ENCODE peak calls at places on chromosomes 1 and 21, in eight cellular contexts. X is mammary epithelial cell; G is skeletal muscle cell; T is brain microvascular endothelial cell; R is adipocyte; M is left ventricle myocardium inferior; U is neuronal stem cell; K is CD4-positive, CD25-positive, alpha-beta regulatory T cell. P is an unnamed sample.

GRCh38 chr1:18528616-18529015 is 47.9 kb downstream of the KLHDC7A start:
- DNase-seq in X (no peak), G (no peak), T (no peak), R (no peak), M (no peak), U (no peak), K (no peak), P (no peak)

GRCh38 chr1:242854466-242854865 is 330.0 kb upstream of the PLD5 start:
- DNase-seq in X (no peak), G (no peak), T (no peak), R (no peak), M (no peak), U (no peak), K (no peak), P (no peak)

GRCh38 chr1:18066576-18066975 is 41.0 kb upstream of the IGSF21 start:
- DNase-seq in X (no peak), G (no peak), T (no peak), R (no peak), M (no peak), U (no peak), K (no peak), P (no peak)

GRCh38 chr1:247077234-247077633 is 1.4 kb downstream of the ZNF670 start:
- DNase-seq in X (no peak), G (no peak), T (no peak), R (peak; percentile 23), M (no peak), U (no peak), K (no peak), P (no peak)

GRCh38 chr21:20999567-21000169 is 1.5 kb downstream of the NCAM2 start:
- DNase-seq in X (peak; percentile 9), G (no peak), T (peak; percentile 27), R (peak; percentile 82), M (no peak), U (peak; percentile 49), K (peak; percentile 23), P (peak; percentile 34)

GRCh38 chr1:25773441-25774125 is 26.4 kb upstream of the SELENON start:
- DNase-seq in X (no peak), G (no peak), T (no peak), R (peak; percentile 74), M (no peak), U (no peak), K (no peak), P (no peak)

GRCh38 chr1:93566227-93566626 is 115.4 kb downstream of the BCAR3 start:
- DNase-seq in X (no peak), G (no peak), T (no peak), R (no peak), M (peak; percentile 60), U (no peak), K (no peak), P (no peak)

GRCh38 chr21:41717573-41718330 is 49.1 kb downstream of the RIPK4 start:
- DNase-seq in X (no peak), G (no peak), T (no peak), R (no peak), M (no peak), U (no peak), K (no peak), P (no peak)

GRCh38 chr21:35222021-35222420 is 172.9 kb upstream of the RUNX1 start:
- DNase-seq in X (no peak), G (no peak), T (no peak), R (no peak), M (no peak), U (no peak), K (peak; percentile 16), P (no peak)

GRCh38 chr1:113451710-113452109 is 61.4 kb downstream of the MAGI3 start:
- DNase-seq in X (no peak), G (no peak), T (no peak), R (no peak), M (no peak), U (no peak), K (no peak), P (no peak)

GRCh38 chr1:196603651-196604050 is 4.6 kb downstream of the KCNT2 start:
- DNase-seq in X (no peak), G (no peak), T (no peak), R (no peak), M (no peak), U (no peak), K (no peak), P (no peak)

GRCh38 chr1:196607940-196608339 is 300 bp downstream of the KCNT2 start:
- DNase-seq in X (no peak), G (no peak), T (peak; percentile 2), R (peak; percentile 47), M (no peak), U (no peak), K (no peak), P (no peak)

GRCh38 chr1:196608401-196609113 is at the start of gene KCNT2:
- DNase-seq in X (no peak), G (peak; percentile 27), T (peak; percentile 50), R (peak; percentile 86), M (peak; percentile 67), U (peak; percentile 93), K (no peak), P (no peak)

GRCh38 chr1:196611873-196612272 is 3.6 kb upstream of the KCNT2 start:
- DNase-seq in X (no peak), G (no peak), T (no peak), R (no peak), M (no peak), U (no peak), K (no peak), P (no peak)

DNA sequence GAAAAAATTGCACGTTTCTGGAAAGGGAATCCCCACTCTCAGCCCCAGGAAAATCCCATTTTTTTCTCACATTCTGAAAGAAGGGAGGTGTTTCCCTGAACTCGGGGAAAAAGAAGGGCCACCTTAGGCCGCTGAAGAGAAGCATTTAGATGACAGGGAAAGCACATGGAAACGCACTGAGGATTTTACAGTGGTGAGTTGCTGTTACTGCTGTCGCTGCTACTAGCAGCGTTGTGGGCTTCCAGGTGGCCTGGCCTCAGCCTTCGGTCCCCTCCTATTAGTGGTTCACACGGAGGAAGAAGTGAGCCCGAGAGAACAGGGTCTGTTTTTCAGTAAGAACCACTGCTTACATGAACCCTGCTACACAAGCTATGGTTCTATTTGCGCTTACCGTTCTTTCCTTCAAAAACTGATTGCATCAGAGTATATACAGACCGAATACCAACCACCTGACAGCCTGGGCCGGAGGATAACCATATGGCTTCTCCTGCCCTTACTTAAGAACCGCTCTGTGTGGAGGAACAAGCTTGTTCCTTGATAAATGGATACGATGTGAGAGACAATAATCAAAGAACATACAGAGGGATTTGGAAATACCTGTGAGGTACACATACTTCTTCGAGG is 986 bp upstream of the KCNT2 start:
- DNase-seq in X (no peak), G (no peak), T (peak; percentile 13), R (no peak), M (no peak), U (no peak), K (peak; percentile 0), P (peak; percentile 6)
- H3K4me3 ChIP-seq in X (no peak overlapping the region), G (peak overlapping the region; percentile 62), T (peak overlapping the region; percentile 78), R (peak overlapping the region; percentile 78), M (peak overlapping the region; percentile 65), U (peak overlapping the region; percentile 37), K (no peak overlapping the region), P (no peak overlapping the region)

GRCh38 chr1:64891440-64891815 is 74.9 kb downstream of the JAK1 start:
- DNase-seq in X (no peak), G (no peak), T (no peak), R (peak; percentile 37), M (no peak), U (no peak), K (peak; percentile 11), P (no peak)
- H3K4me3 ChIP-seq in X (no peak overlapping the region), G (no peak overlapping the region), T (no peak overlapping the region), R (no peak overlapping the region), M (peak overlapping the region; percentile 37), U (no peak overlapping the region), K (peak overlapping the region; percentile 54), P (no peak overlapping the region)

GRCh38 chr1:11684070-11684469 is 3.1 kb upstream of the MAD2L2 start:
- DNase-seq in X (no peak), G (no peak), T (no peak), R (no peak), M (no peak), U (no peak), K (no peak), P (no peak)
- H3K4me3 ChIP-seq in X (no peak overlapping the region), G (no peak overlapping the region), T (no peak overlapping the region), R (no peak overlapping the region), M (no peak overlapping the region), U (no peak overlapping the region), K (no peak overlapping the region), P (no peak overlapping the region)

DNA sequence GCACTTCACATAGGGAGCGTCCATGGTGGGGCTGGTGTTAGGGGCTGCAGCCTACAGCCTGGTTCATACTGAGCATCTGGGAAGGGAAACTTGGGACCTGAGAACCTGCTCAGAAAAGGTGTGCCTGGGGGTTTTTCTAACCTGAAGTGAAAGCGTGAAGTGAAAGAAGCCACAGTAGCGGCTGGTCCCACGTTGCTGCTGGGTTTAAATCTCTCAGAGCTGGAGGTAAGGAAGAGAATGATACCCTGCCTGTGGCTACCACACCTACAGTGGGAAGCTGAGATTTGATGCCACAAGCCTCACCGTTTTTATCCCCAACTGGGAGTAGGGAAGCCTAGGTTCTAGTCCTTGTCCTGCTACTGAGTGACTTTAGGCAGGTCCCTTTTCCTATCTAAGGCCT is 21.0 kb upstream of the FUCA1 start:
- DNase-seq in X (no peak), G (no peak), T (no peak), R (no peak), M (no peak), U (no peak), K (no peak), P (peak; percentile 80)
- H3K4me3 ChIP-seq in X (no peak overlapping the region), G (no peak overlapping the region), T (no peak overlapping the region), R (no peak overlapping the region), M (no peak overlapping the region), U (no peak overlapping the region), K (no peak overlapping the region), P (peak overlapping the region; percentile 49)

DNA sequence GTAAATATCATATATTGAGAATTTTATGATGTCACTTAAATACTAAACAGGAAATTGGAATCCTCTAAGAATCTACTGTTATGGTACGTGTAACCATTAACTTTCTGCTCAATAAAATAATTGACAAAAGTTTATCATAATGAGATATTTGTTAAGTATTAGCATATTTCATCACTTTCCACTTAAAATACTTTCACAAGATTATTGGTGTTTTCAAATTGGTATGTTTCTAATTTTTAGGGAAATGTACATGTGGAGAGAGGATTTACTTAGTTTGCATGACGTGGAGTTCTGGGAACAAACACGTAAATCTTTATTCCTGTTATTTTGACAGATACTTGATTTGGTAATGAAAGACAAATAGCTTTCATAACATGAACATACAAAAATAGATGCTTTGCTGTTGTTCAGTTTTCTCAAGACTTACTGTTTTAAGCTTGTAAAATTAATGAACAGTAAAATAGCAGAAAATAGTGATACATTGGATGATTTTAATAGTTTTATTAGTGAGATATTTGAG is 1.6 kb downstream of the SRSF11 start:
- DNase-seq in X (no peak), G (no peak), T (no peak), R (peak; percentile 19), M (no peak), U (no peak), K (no peak), P (no peak)
- H3K4me3 ChIP-seq in X (peak overlapping the region; percentile 99), G (peak overlapping the region; percentile 77), T (peak overlapping the region; percentile 72), R (peak overlapping the region; percentile 88), M (peak overlapping the region; percentile 84), U (no peak overlapping the region), K (peak overlapping the region; percentile 95), P (peak overlapping the region; percentile 94)

GRCh38 chr1:74010206-74010605 is 187.8 kb downstream of the LRRIQ3 start:
- DNase-seq in X (no peak), G (no peak), T (no peak), R (no peak), M (no peak), U (no peak), K (peak; percentile 35), P (peak; percentile 1)
- H3K4me3 ChIP-seq in X (no peak overlapping the region), G (no peak overlapping the region), T (no peak overlapping the region), R (no peak overlapping the region), M (no peak overlapping the region), U (no peak overlapping the region), K (peak overlapping the region; percentile 33), P (no peak overlapping the region)

P was measured in GM12865.